ENCODE peak calls at places on chromosomes 16 and 17, in eight cellular contexts. F, O, H, U, Y, X, S and A are unnamed samples.

GRCh38 chr16:19844945-19845641 is 39.6 kb downstream of the GPRC5B start:
- DNase-seq in F (peak), O (peak), H (no peak), U (peak), Y (peak), X (no peak), S (peak), A (no peak)

GRCh38 chr17:83161298-83162034 is 82.1 kb downstream of the METRNL start:
- DNase-seq in F (no peak), O (peak), H (no peak), U (peak), Y (peak), X (no peak), S (no peak), A (no peak)

GRCh38 chr17:40190197-40191021 is 13.1 kb downstream of the RAPGEFL1 start:
- DNase-seq in F (peak), O (peak), H (no peak), U (no peak), Y (no peak), X (no peak), S (peak), A (no peak)

GRCh38 chr16:78895661-78896060 is 704.9 kb downstream of the MAF start:
- DNase-seq in F (no peak), O (no peak), H (no peak), U (no peak), Y (no peak), X (no peak), S (no peak), A (no peak)

GRCh38 chr16:72210571-72210970 is 38.6 kb upstream of the PMFBP1 start:
- DNase-seq in F (no peak), O (no peak), H (no peak), U (no peak), Y (no peak), X (no peak), S (no peak), A (no peak)

GRCh38 chr16:58339452-58339938 is 44.7 kb upstream of the PRSS54 start:
- DNase-seq in F (peak), O (peak), H (no peak), U (peak), Y (no peak), X (no peak), S (peak), A (no peak)

GRCh38 chr16:88690341-88691128 is 4.2 kb upstream of the SNAI3 start:
- DNase-seq in F (no peak), O (no peak), H (no peak), U (no peak), Y (no peak), X (no peak), S (peak), A (no peak)

GRCh38 chr17:60102632-60103047 is 23.9 kb upstream of the HEATR6 start:
- DNase-seq in F (peak), O (no peak), H (no peak), U (peak), Y (peak), X (no peak), S (peak), A (no peak)

GRCh38 chr17:37640016-37640415 is 3.2 kb downstream of the DDX52 start:
- DNase-seq in F (no peak), O (no peak), H (no peak), U (no peak), Y (no peak), X (no peak), S (no peak), A (no peak)

DNA sequence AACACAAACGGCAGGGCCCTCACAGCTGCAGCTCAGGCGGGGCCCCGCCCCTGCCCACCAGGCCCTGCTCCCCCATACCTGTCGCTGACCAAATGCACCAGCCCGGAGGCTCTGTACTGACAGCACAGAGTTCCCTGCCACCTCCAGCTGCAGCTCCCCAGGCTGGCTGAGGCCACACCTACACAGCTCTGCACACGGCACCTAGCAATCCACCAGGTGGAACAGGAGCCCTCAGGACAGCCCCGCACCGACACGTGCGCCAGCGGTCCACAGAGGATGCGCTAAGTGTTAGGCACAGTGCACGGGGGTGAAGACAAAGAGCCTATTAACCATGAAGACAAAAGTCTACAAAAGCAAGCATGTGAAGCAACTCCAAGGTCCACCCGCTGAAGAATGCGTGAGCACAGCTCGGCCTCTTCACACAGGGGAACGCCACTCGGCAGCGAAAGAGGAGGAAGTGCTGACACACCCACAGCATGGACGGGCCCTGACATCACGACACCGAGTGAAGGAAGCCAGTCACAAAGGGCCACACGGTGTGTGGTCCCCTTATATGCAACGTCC is 5.4 kb downstream of the ZCCHC14 start:
- DNase-seq in F (no peak), O (no peak), H (no peak), U (no peak), Y (peak), X (peak), S (no peak), A (no peak)
- TF ChIP-seq CTCF in F (no peak), O (no peak), H (no peak), U (no peak), Y (no peak), X (no peak), S (no peak), A (no peak)

GRCh38 chr16:27515874-27516353 is 33.8 kb downstream of the GTF3C1 start:
- DNase-seq in F (peak), O (peak), H (no peak), U (peak), Y (no peak), X (peak), S (no peak), A (no peak)
- TF ChIP-seq CTCF in F (peak), O (peak), H (peak), U (peak), Y (no peak), X (peak), S (peak), A (no peak)

DNA sequence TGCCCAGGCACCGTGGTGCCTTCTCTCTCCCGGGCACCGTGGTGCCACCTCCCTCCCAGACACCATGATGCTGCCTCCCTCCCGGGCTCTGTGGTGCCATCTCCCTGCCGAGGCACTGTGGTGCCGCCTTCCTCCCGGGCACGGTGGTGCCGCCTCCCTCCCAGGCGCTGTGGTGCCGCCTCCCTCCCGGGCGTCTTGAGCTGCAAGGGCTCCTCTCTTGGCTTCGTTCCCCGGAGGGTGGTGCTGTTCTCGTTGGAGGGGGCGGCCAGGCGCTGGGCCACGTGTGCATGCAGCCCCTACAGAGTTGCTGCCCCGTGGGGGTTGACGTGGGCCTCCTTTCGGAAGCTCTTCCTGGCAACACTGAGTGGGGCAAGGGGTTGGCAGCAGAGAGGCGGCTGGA is 8.2 kb downstream of the CENPX start:
- DNase-seq in F (no peak), O (no peak), H (no peak), U (no peak), Y (no peak), X (no peak), S (peak), A (no peak)
- TF ChIP-seq CTCF in F (no peak), O (no peak), H (no peak), U (no peak), Y (no peak), X (peak), S (no peak), A (no peak)

GRCh38 chr17:74986206-74986576 is 1.2 kb upstream of the CDR2L start:
- DNase-seq in F (no peak), O (no peak), H (no peak), U (no peak), Y (no peak), X (no peak), S (no peak), A (no peak)

GRCh38 chr17:74987418-74987908 is at the start of gene CDR2L:
- DNase-seq in F (peak), O (peak), H (peak), U (peak), Y (peak), X (peak), S (peak), A (peak)

GRCh38 chr17:74992223-74992622 is 4.8 kb downstream of the CDR2L start:
- DNase-seq in F (no peak), O (no peak), H (no peak), U (no peak), Y (no peak), X (no peak), S (peak), A (no peak)

GRCh38 chr17:74990581-74991105 is 3.2 kb downstream of the CDR2L start:
- DNase-seq in F (no peak), O (no peak), H (no peak), U (no peak), Y (no peak), X (no peak), S (peak), A (no peak)

GRCh38 chr17:74987909-74988711 is 678 bp downstream of the CDR2L start:
- DNase-seq in F (peak), O (peak), H (no peak), U (peak), Y (peak), X (no peak), S (peak), A (peak)
- TF ChIP-seq CTCF in F (no peak), O (peak), H (no peak), U (no peak), Y (no peak), X (peak), S (peak), A (no peak)

DNA sequence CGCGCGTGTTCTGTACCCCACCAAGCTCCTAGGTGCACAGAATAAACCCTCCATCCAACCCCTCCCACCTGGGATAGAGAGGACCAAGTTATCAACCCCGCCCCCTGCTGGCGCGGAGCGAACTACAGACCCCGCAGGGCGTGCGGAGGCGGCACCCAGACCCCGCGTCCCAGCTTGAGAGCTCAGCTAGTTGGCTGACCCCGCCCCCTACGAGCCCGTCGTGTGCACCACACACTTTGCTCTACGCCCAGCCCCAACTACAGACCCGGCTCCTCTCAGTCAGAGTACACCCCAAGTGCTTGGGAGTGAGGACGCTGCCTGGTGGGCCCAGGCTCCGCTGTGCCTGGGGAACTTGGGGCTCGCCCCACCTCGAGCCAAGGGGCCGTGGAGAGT is 1.5 kb downstream of the GRIN2A start:
- DNase-seq in F (peak), O (no peak), H (no peak), U (no peak), Y (no peak), X (no peak), S (peak), A (no peak)
- TF ChIP-seq CTCF in F (peak), O (peak), H (peak), U (peak), Y (no peak), X (no peak), S (peak), A (no peak)

DNA sequence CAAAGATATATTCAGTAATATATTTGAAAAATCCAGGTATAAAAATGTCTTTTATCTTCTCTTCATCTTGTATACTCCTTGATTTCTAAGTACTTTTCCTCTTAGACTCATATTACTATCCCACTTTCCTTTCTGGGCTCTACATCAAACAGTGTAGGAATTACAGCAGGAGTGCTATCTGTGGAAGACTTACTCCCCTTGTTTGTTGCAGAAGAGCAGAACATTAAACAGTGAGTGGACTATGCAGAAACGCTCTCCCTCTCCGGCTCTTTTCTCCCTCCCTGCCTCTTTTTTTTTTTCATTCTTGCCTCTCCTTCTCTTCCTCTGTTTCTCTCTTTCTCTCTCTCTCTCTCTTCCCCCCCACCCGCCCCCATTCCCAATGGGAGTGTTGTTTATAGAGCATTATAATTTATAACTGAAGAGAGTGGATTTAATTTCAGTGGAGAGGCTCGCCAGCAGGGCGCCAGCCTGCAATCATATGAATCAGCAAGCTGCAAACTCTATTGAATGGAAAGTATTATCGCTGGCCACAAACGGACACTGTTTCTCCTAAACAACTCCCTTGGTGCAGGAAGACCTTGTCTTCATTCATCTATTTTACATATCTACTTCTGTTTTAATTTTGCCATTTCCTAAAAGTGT is 242.3 kb upstream of the TBX2 start:
- DNase-seq in F (peak), O (no peak), H (no peak), U (peak), Y (no peak), X (no peak), S (peak), A (no peak)
- TF ChIP-seq CTCF in F (no peak), O (no peak), H (no peak), U (no peak), Y (no peak), X (no peak), S (peak), A (no peak)

GRCh38 chr17:20009052-20009301 is 182 bp upstream of the SPECC1 start:
- DNase-seq in F (no peak), O (no peak), H (no peak), U (no peak), Y (no peak), X (no peak), S (peak), A (no peak)

GRCh38 chr17:20009302-20010098 is at the start of gene SPECC1:
- DNase-seq in F (peak), O (peak), H (no peak), U (peak), Y (peak), X (peak), S (no peak), A (peak)

GRCh38 chr17:20010886-20011402 is 1.8 kb downstream of the SPECC1 start:
- DNase-seq in F (no peak), O (no peak), H (no peak), U (no peak), Y (no peak), X (no peak), S (no peak), A (no peak)

GRCh38 chr17:20008242-20009051 is 712 bp upstream of the SPECC1 start:
- DNase-seq in F (peak), O (peak), H (no peak), U (peak), Y (no peak), X (peak), S (no peak), A (peak)

DNA sequence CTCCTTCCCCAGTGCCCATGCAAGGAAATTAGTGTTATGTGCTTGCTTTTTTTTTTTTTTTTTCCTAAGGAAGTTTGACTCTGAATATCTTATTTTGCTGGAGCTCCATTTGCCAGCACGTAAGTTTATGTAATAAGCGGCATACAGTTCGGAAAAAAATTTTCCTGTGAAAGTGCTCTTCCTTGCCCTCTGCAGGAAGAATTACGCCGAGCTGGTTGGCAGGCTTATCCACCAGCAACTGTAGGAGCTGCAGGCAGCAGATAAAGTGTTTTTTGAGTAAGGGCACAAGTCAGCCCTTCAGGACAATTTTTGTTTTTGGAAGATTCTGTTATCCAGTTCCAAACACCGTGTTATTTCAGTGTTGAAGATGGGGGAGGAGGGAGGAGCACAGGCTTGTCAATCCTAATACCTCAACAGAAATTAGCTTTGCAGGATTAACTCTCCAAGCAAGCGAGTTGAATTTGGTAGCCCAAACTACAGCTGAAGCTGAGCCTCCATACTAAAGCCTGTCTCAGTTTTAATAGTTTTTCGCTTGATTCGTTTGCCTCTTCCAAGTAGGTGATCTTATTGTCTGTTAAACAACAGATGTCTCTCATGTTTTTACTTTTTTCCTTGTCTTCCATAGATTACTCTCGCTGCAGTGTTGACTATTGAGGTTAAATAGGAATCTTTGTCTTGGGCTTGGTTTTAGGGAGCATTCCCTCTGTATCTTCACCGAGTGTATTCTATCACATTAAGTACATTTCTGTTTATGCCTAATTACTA is 1.1 kb downstream of the SPECC1 start:
- DNase-seq in F (peak), O (peak), H (no peak), U (peak), Y (no peak), X (peak), S (peak), A (no peak)
- TF ChIP-seq CTCF in F (peak), O (peak), H (peak), U (peak), Y (no peak), X (peak), S (peak), A (no peak)

GRCh38 chr16:16956376-16956775 is 514.4 kb downstream of the XYLT1 start:
- DNase-seq in F (no peak), O (no peak), H (no peak), U (no peak), Y (no peak), X (no peak), S (no peak), A (no peak)

GRCh38 chr16:16966439-16966838 is 504.3 kb downstream of the XYLT1 start:
- DNase-seq in F (no peak), O (no peak), H (no peak), U (no peak), Y (no peak), X (no peak), S (no peak), A (no peak)

DNA sequence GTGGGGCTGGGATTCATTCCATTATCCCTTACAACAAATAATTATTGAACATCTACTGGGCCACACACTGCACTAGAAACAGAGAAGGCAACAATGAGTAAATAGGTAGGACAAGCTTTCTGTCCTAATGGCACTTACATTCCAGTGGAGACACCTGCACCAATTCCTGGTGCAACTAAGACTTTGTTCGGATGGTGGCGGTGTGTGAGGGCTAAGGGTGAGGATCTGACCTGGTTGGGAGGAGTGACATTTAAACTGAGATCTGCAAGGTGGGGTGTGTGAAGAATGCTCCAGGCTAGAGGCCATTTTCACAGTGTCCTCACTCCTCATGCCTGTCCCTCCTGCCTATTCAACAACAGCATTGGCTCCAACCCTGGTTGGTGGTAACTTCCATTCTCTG is 510.0 kb downstream of the XYLT1 start:
- DNase-seq in F (no peak), O (no peak), H (no peak), U (no peak), Y (no peak), X (no peak), S (no peak), A (no peak)
- TF ChIP-seq CTCF in F (no peak), O (no peak), H (no peak), U (no peak), Y (no peak), X (no peak), S (no peak), A (no peak)

DNA sequence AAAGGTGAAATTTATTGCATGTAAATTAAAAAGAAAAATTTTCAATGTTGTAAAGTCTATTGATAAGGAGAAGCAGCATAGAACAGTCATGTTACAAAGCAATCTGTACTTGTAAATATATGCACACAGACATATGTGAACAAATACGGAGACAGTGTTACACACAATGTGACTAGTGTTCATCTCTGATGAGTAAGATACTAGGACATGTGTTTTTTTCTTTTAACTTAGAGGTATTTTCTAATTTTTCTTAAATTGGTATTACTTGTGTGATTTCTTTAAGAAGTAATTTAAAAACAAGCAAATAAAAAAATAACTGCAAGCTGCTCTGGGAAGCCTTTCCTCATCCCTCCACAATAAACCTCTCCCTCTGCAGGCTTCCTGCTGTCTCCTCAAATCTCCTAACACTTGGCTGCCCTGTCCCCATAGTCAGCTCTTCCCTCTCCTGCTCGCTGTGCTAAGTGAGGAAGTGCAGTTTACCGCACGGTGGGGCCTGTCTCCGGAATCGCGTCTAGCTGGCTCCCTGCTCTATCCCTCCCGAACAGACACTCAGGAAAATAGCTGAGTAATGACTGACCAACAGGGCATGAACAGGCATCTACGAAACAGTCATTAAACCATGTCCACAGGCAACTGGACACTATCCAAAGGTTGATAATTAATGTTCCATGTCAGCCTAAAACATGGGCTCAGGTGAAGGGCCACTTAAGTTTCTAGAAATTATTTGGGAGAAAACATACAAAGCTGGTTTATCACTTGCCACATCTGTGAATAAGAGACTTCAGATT is 35.9 kb downstream of the CMTM4 start:
- DNase-seq in F (peak), O (peak), H (no peak), U (peak), Y (peak), X (peak), S (peak), A (no peak)
- TF ChIP-seq CTCF in F (no peak), O (peak), H (no peak), U (peak), Y (no peak), X (peak), S (peak), A (no peak)